ENCODE peak calls at places on chromosomes 7 and 10, in nine cellular contexts. V is pancreas, T is epithelial cell of esophagus, N is mammary epithelial cell, M is aorta, Y is Karpas-422, O is GM12865, A is heart left ventricle, D is SJSA1. L is an unnamed sample.

GRCh38 chr7:116367171-116367813 is 132.2 kb upstream of the CAV2 start:
- DNase-seq in V (no peak), T (no peak), N (no peak), M (no peak), Y (no peak), O (no peak), A (no peak), D (no peak), L (no peak)

GRCh38 chr7:90999989-91000979 is 263.9 kb upstream of the FZD1 start:
- DNase-seq in V (no peak), T (no peak), N (peak; percentile 10), M (no peak), Y (no peak), O (no peak), A (no peak), D (no peak), L (no peak)

GRCh38 chr7:27901028-27901760 is 161.2 kb downstream of the TAX1BP1 start:
- DNase-seq in V (no peak), T (peak; percentile 38), N (peak; percentile 19), M (no peak), Y (peak; percentile 48), O (peak; percentile 69), A (no peak), D (no peak), L (no peak)

GRCh38 chr7:29204491-29205281 is 10.1 kb downstream of the CHN2 start:
- DNase-seq in V (no peak), T (no peak), N (no peak), M (no peak), Y (no peak), O (no peak), A (no peak), D (no peak), L (no peak)

GRCh38 chr10:26441491-26442214 is 3.5 kb downstream of the APBB1IP start:
- DNase-seq in V (no peak), T (no peak), N (no peak), M (no peak), Y (no peak), O (no peak), A (no peak), D (no peak), L (no peak)

GRCh38 chr10:133377818-133378250 is 1.2 kb upstream of the PAOX start:
- DNase-seq in V (no peak), T (no peak), N (no peak), M (peak; percentile 79), Y (no peak), O (no peak), A (no peak), D (no peak), L (no peak)

GRCh38 chr7:39153647-39154046 is 175.9 kb downstream of the POU6F2 start:
- DNase-seq in V (no peak), T (no peak), N (no peak), M (no peak), Y (no peak), O (no peak), A (no peak), D (peak; percentile 57), L (no peak)

GRCh38 chr7:29567174-29567573 is 3.5 kb downstream of the PRR15 start:
- DNase-seq in V (no peak), T (no peak), N (no peak), M (no peak), Y (no peak), O (no peak), A (no peak), D (no peak), L (no peak)

GRCh38 chr7:125119559-125120115 is 190.0 kb upstream of the POT1 start:
- DNase-seq in V (no peak), T (peak; percentile 2), N (peak; percentile 23), M (no peak), Y (no peak), O (no peak), A (no peak), D (no peak), L (no peak)

GRCh38 chr10:113006656-113007342 is 56.8 kb downstream of the TCF7L2 start:
- DNase-seq in V (no peak), T (no peak), N (no peak), M (no peak), Y (no peak), O (no peak), A (no peak), D (no peak), L (no peak)

GRCh38 chr10:3782099-3782455 is 2.9 kb downstream of the KLF6 start:
- DNase-seq in V (no peak), T (no peak), N (no peak), M (no peak), Y (no peak), O (peak; percentile 70), A (no peak), D (no peak), L (no peak)

GRCh38 chr10:36802523-36803153 is 322.8 kb upstream of the ANKRD30A start:
- DNase-seq in V (peak; percentile 17), T (no peak), N (no peak), M (no peak), Y (no peak), O (no peak), A (peak; percentile 58), D (no peak), L (peak; percentile 73)

GRCh38 chr10:33126118-33126517 is 168.1 kb upstream of the ITGB1 start:
- DNase-seq in V (no peak), T (peak; percentile 95), N (peak; percentile 87), M (no peak), Y (peak; percentile 58), O (peak; percentile 19), A (no peak), D (no peak), L (no peak)

GRCh38 chr7:66095010-66095409 is 19.4 kb downstream of the ASL start:
- DNase-seq in V (no peak), T (no peak), N (no peak), M (no peak), Y (no peak), O (no peak), A (no peak), D (no peak), L (no peak)

GRCh38 chr7:66100408-66101050 is 14.1 kb upstream of the CRCP start:
- DNase-seq in V (no peak), T (no peak), N (no peak), M (no peak), Y (no peak), O (no peak), A (no peak), D (no peak), L (no peak)

GRCh38 chr7:66099551-66100407 is 14.9 kb upstream of the CRCP start:
- DNase-seq in V (peak; percentile 89), T (peak; percentile 91), N (peak; percentile 92), M (peak; percentile 80), Y (peak; percentile 68), O (peak; percentile 39), A (peak; percentile 69), D (peak; percentile 76), L (peak; percentile 92)

DNA sequence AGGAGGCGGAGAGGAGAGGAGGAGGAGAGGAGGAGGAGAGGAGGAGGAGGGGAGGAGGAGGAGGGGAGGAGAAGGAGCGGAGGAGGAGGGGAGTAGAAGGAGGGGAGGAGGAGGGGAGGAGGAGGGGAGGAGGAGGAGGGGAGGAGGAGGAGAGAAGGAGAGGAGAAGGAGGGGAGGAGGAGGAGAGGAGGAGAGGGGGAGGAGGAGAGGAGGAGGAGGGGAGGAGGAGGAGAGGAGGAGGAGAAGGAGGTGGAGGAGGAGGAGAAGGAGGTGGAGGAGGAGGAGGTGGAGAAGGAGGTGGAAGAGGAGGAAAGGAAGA is 15.5 kb upstream of the CRCP start:
- DNase-seq in V (no peak), T (no peak), N (no peak), M (no peak), Y (no peak), O (no peak), A (no peak), D (no peak), L (no peak)
- H3K4me3 ChIP-seq in V (no peak overlapping the region), T (no peak overlapping the region), N (no peak overlapping the region), M (no peak overlapping the region), Y (no peak overlapping the region), O (no peak overlapping the region), A (no peak overlapping the region), D (no peak overlapping the region), L (no peak overlapping the region)

GRCh38 chr10:21372651-21373410 is 152.7 kb downstream of the SKIDA1 start:
- DNase-seq in V (no peak), T (peak; percentile 80), N (peak; percentile 77), M (no peak), Y (peak; percentile 69), O (peak; percentile 77), A (peak; percentile 51), D (peak; percentile 81), L (no peak)
- H3K4me3 ChIP-seq in V (no peak overlapping the region), T (no peak overlapping the region), N (peak overlapping the region; percentile 10), M (no peak overlapping the region), Y (no peak overlapping the region), O (peak overlapping the region; percentile 1), A (peak overlapping the region; percentile 29), D (no peak overlapping the region), L (no peak overlapping the region)

DNA sequence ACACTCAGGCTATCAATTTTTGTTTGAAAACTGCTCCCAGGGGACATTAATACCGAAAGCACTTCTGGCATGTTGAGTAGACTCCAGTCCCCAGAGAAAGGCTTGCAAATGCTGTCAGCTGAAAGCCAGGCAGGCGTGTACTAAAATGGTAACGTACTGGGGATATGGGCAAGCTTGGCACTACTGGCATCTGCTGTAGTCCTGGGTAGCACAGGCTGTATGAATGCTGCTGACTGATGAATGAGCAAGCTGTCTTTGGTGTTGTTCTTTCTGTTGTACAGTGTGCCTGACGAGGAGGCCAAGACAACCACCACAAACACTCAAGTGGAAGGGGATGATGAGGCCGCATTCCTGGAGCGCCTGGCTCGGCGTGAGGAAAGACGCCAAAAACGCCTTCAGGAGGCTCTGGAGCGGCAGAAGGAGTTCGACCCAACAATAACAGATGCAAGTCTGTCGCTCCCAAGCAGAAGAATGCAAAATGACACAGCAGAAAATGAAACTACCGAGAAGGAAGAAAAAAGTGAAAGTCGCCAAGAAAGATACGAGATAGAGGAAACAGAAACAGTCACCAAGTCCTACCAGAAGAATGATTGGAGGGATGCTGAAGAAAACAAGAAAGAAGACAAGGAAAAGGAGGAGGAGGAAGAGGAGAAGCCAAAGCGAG is 53.5 kb upstream of the AGBL3 start:
- DNase-seq in V (no peak), T (no peak), N (no peak), M (peak; percentile 93), Y (peak; percentile 64), O (peak; percentile 59), A (peak; percentile 59), D (peak; percentile 92), L (peak; percentile 82)
- H3K4me3 ChIP-seq in V (no peak overlapping the region), T (no peak overlapping the region), N (no peak overlapping the region), M (peak overlapping the region; percentile 34), Y (peak overlapping the region; percentile 65), O (peak overlapping the region; percentile 45), A (peak overlapping the region; percentile 32), D (peak overlapping the region; percentile 10), L (no peak overlapping the region)

DNA sequence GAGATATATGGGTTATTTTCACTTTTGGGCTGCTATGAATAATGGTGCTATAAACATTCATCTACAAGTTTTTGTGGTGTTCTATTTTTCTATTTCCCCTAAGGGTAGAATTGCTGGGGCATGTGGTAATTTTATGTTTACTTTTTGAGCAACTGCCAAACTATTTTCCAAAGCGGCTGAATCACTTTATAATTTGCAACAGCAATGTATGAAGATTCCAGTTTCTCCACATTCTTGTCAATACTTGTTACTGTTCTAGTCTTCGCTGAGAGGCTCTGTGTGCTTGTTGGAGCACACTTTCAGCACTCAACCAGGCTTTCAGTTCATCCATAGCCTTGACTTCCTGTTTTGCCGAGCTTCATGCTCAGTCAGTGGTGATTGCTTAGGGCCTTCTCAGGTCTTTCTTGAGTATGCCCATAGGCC is 39.0 kb downstream of the ADK start:
- DNase-seq in V (no peak), T (peak; percentile 98), N (peak; percentile 98), M (no peak), Y (peak; percentile 85), O (peak; percentile 76), A (no peak), D (peak; percentile 63), L (no peak)
- H3K4me3 ChIP-seq in V (no peak overlapping the region), T (peak overlapping the region; percentile 42), N (peak overlapping the region; percentile 35), M (peak overlapping the region; percentile 26), Y (peak overlapping the region; percentile 31), O (peak overlapping the region; percentile 37), A (no peak overlapping the region), D (peak overlapping the region; percentile 6), L (no peak overlapping the region)